ENCODE peak calls at places on chromosomes 6 and 20, in six cellular contexts. U is adrenal gland; X is brain microvascular endothelial cell; T is H9; E is CD8-positive, alpha-beta memory T cell; R is naive thymus-derived CD4-positive, alpha-beta T cell. Q is an unnamed sample.

GRCh38 chr20:41027872-41028358 is 707 bp upstream of the TOP1 start:
- DNase-seq in U (no peak), X (no peak), T (no peak), E (no peak), R (no peak), Q (no peak)

GRCh38 chr6:17334265-17334664 is 53.1 kb downstream of the RBM24 start:
- DNase-seq in U (no peak), X (peak), T (no peak), E (no peak), R (no peak), Q (no peak)

GRCh38 chr20:63505723-63506122 is 6.8 kb upstream of the EEF1A2 start:
- DNase-seq in U (no peak), X (no peak), T (no peak), E (no peak), R (no peak), Q (no peak)

GRCh38 chr20:10581823-10582222 is 92.0 kb downstream of the JAG1 start:
- DNase-seq in U (no peak), X (peak), T (no peak), E (no peak), R (no peak), Q (no peak)

GRCh38 chr20:36154696-36155628 is at the start of gene EPB41L1:
- DNase-seq in U (peak), X (no peak), T (peak), E (no peak), R (peak), Q (no peak)

GRCh38 chr6:30800876-30801275 is 56.5 kb upstream of the IER3 start:
- DNase-seq in U (no peak), X (no peak), T (no peak), E (no peak), R (no peak), Q (no peak)

GRCh38 chr20:24673678-24674570 is 204.5 kb downstream of the SYNDIG1 start:
- DNase-seq in U (no peak), X (peak), T (no peak), E (no peak), R (no peak), Q (no peak)

GRCh38 chr20:35908007-35908406 is 46.3 kb downstream of the SCAND1 start:
- DNase-seq in U (no peak), X (no peak), T (peak), E (no peak), R (no peak), Q (no peak)

GRCh38 chr6:30707281-30707850 is 9.7 kb downstream of the MDC1 start:
- DNase-seq in U (no peak), X (no peak), T (no peak), E (no peak), R (no peak), Q (no peak)

GRCh38 chr6:107214655-107215054 is 99.3 kb upstream of the BEND3 start:
- DNase-seq in U (no peak), X (no peak), T (no peak), E (no peak), R (no peak), Q (no peak)

GRCh38 chr6:100657678-100658330 is 193.1 kb upstream of the SIM1 start:
- DNase-seq in U (no peak), X (no peak), T (no peak), E (no peak), R (no peak), Q (no peak)

GRCh38 chr6:107849325-107849724 is 25.2 kb upstream of the SCML4 start:
- DNase-seq in U (no peak), X (no peak), T (no peak), E (no peak), R (no peak), Q (no peak)

GRCh38 chr20:52259295-52259694 is 67.7 kb upstream of the ZFP64 start:
- DNase-seq in U (no peak), X (no peak), T (no peak), E (no peak), R (no peak), Q (no peak)

GRCh38 chr20:37479925-37480691 is 40.9 kb upstream of the NNAT start:
- DNase-seq in U (no peak), X (no peak), T (no peak), E (no peak), R (no peak), Q (no peak)

GRCh38 chr20:35903843-35904242 is 50.5 kb downstream of the SCAND1 start:
- DNase-seq in U (no peak), X (peak), T (no peak), E (no peak), R (no peak), Q (no peak)

GRCh38 chr6:292506-293184 is 358 bp downstream of the DUSP22 start:
- DNase-seq in U (peak), X (no peak), T (peak), E (peak), R (peak), Q (peak)

GRCh38 chr6:138378463-138378862 is 758 bp downstream of the SMIM28 start:
- DNase-seq in U (no peak), X (no peak), T (no peak), E (no peak), R (no peak), Q (no peak)

DNA sequence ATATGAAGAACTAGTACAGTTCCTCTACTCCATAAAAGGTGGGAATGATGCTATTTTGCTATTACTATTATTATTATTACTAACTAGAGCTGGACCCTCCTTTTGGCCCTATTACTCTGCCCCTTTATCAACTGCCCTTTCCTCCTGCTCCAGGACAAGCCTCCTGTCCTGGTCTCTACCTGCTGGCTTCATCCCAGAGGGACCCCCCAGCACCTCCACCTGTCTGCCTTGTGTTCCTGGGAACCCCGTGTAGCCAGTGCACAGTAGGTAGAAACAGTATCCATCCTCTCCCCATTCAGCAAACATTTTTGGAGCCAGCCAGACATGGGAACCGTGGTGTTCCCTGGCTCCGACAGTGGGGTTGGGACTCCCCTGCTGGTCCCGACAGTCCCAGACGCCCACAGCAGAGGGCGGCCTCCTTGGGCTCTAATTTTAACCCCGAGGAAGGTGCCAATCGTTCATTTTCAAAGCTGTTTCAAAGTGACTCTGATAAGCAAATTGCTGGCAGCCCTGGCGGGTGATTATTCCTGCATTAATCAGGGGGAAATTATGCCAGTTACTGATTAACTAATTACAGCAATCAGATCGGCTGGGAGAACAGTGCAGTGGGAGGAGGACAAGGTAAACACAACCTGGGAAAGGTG is 44.2 kb upstream of the MDGA1 start:
- DNase-seq in U (peak), X (no peak), T (peak), E (no peak), R (no peak), Q (no peak)
- H3K27ac ChIP-seq in U (no peak), X (no peak), T (no peak), E (no peak), R (no peak), Q (no peak)

GRCh38 chr20:49762940-49763766 is 49.5 kb upstream of the B4GALT5 start:
- DNase-seq in U (no peak), X (no peak), T (no peak), E (no peak), R (no peak), Q (no peak)

GRCh38 chr20:49768204-49769124 is 44.2 kb upstream of the SLC9A8 start:
- DNase-seq in U (peak), X (peak), T (peak), E (no peak), R (peak), Q (peak)

GRCh38 chr20:49765846-49766541 is 46.6 kb upstream of the SLC9A8 start:
- DNase-seq in U (no peak), X (no peak), T (no peak), E (no peak), R (no peak), Q (no peak)

GRCh38 chr20:49766979-49767419 is 45.6 kb upstream of the SLC9A8 start:
- DNase-seq in U (no peak), X (no peak), T (no peak), E (no peak), R (no peak), Q (no peak)

GRCh38 chr20:49765413-49765736 is 47.3 kb upstream of the SLC9A8 start:
- DNase-seq in U (no peak), X (no peak), T (no peak), E (no peak), R (no peak), Q (no peak)
- H3K27ac ChIP-seq in U (no peak), X (no peak), T (no peak), E (peak), R (no peak), Q (no peak)

DNA sequence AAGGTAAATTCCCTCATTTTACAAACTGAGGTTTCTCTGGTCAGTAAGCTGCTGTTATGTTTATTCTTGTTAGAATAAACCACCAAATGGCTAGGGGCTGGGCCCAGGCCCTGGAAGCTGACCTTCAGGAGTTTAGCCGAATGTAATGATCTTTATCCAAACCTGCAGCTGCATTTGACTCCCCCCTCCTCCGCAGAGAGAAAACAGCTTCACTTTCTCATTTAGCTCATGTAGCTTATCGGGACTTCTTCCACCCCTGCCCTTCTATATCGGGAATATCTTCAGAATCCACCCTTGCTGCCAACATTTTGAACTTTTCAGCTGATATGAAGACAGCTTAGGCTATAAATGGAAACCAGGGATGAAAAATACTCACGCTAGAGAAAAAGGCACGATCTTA is 102.6 kb downstream of the ZMYND8 start:
- DNase-seq in U (no peak), X (no peak), T (no peak), E (no peak), R (no peak), Q (no peak)
- H3K27ac ChIP-seq in U (peak), X (no peak), T (no peak), E (no peak), R (no peak), Q (peak)

DNA sequence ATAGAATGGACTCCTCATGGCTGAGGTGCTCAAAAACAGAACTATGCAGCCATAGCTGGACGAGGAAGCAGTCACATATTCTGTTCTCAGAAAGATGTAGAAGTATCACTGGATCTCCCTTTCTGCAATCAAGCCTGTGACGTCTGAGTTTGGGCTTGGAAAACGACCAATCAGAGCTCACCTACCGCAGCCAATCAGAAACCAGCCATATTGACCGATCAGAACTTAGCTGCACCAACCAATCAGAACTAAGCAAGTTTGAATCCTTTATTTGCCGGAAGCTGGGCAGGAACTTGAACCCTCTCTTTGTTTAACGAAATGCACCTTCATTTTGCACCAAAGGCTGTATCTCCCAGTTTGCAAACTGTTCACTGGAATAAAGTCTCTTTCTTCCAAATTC is 21.8 kb upstream of the RAB23 start:
- DNase-seq in U (no peak), X (no peak), T (no peak), E (no peak), R (no peak), Q (no peak)
- H3K27ac ChIP-seq in U (no peak), X (no peak), T (no peak), E (no peak), R (no peak), Q (no peak)

GRCh38 chr6:28353981-28354676 is 4.4 kb downstream of the ZKSCAN3 start:
- DNase-seq in U (peak), X (peak), T (no peak), E (no peak), R (no peak), Q (no peak)

GRCh38 chr6:28351493-28351925 is 1.8 kb downstream of the ZKSCAN3 start:
- DNase-seq in U (no peak), X (no peak), T (no peak), E (no peak), R (no peak), Q (no peak)

GRCh38 chr6:28351087-28351486 is 1.3 kb downstream of the ZKSCAN3 start:
- DNase-seq in U (no peak), X (no peak), T (no peak), E (no peak), R (no peak), Q (no peak)

GRCh38 chr6:28354688-28355554 is 5.2 kb downstream of the ZKSCAN3 start:
- DNase-seq in U (no peak), X (no peak), T (no peak), E (no peak), R (no peak), Q (no peak)

DNA sequence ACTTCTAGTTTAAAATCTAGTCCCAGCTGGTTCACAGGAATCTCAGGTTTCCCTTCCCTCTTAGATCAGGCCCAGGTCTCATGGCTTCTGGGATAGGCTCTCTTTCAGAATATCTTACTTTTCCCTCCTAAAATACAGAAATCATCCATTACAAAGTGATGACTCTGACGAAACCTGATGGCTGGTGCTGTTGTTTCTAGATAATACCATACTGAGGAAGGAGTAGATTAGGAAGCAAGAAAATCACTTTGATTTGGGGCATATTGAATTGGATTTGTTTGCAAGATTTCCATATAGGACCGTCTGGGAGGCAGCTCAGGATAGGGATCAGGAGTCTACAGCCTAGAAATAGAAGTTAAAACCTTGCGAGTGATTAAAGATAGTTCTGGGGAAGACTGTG is 3.6 kb downstream of the ZKSCAN3 start:
- DNase-seq in U (no peak), X (no peak), T (no peak), E (no peak), R (no peak), Q (no peak)
- H3K27ac ChIP-seq in U (no peak), X (no peak), T (no peak), E (peak), R (no peak), Q (peak)

DNA sequence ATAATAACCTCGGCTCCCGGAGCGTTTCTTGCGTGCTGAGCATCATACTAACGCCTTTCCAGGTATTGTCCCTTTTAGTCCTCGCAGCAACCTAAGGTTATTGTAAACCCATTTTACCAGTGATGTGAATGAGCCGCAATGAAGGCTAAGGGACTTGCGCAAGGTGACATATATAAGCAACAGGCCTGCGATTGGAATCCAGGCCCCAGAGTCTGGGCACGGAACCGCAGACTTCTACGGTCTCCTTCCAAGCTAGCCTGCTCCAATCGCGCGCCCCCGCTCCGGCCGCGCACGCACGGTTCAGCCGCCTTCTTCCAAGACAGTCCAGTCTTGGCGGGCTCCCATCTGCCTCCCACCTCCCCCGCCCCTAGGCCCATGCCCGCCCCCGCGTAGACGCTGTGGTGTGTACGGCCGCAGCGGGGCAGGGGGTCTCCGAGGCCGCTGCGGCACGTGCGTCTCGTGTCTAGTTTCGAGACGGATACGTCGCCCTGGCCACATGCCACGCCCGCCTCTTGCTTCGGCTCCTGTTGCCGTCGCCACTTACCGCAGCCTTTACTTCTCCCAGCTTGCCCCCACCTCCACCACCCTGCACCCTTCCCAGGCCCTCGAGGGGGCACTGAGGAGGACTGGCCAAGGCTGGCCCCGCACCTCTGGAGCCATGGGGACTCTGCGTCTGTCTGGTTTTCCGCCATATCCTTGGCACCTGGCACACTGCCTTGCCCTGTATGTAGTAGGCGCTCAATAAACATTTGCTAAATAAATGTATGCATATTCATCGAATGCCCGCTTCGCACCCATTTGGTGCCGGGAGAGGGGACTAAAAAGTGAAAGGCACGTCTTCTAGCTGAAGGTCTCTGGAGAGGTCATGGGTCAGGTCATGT is 855 bp upstream of the GFOD1 start:
- DNase-seq in U (peak), X (peak), T (peak), E (no peak), R (no peak), Q (no peak)
- H3K27ac ChIP-seq in U (no peak), X (no peak), T (no peak), E (no peak), R (no peak), Q (peak)

GRCh38 chr6:6804843-6805680 is 216.5 kb downstream of the LY86 start:
- DNase-seq in U (no peak), X (no peak), T (no peak), E (no peak), R (no peak), Q (no peak)
- H3K27ac ChIP-seq in U (no peak), X (no peak), T (no peak), E (no peak), R (no peak), Q (no peak)

GRCh38 chr6:44135173-44135748 is 7.9 kb downstream of the TMEM63B start:
- DNase-seq in U (no peak), X (no peak), T (no peak), E (no peak), R (no peak), Q (no peak)
- H3K27ac ChIP-seq in U (no peak), X (no peak), T (no peak), E (peak), R (no peak), Q (no peak)

Q was measured in right atrium auricular region.